ENCODE peak calls at places on chromosomes 2 and 18, in six cellular contexts. I, W, Z, L, O and G are unnamed samples.

GRCh38 chr2:217489145-217489960 is 513.4 kb downstream of the TNS1 start:
- DNase-seq in I (no peak), W (no peak), Z (no peak), L (no peak), O (no peak), G (no peak)

GRCh38 chr2:239085201-239085992 is 237.5 kb downstream of the TWIST2 start:
- DNase-seq in I (no peak), W (no peak), Z (no peak), L (no peak), O (no peak), G (no peak)

GRCh38 chr2:219243291-219243761 is 1.9 kb downstream of the GLB1L start:
- DNase-seq in I (no peak), W (no peak), Z (no peak), L (no peak), O (peak; percentile 81), G (no peak)

GRCh38 chr18:21344860-21345259 is 102.8 kb downstream of the GREB1L start:
- DNase-seq in I (no peak), W (no peak), Z (no peak), L (no peak), O (no peak), G (no peak)

GRCh38 chr2:129717560-129718128 is 261.8 kb upstream of the RAB6C start:
- DNase-seq in I (no peak), W (no peak), Z (no peak), L (no peak), O (no peak), G (no peak)

GRCh38 chr2:196245746-196246145 is 74.4 kb upstream of the STK17B start:
- DNase-seq in I (no peak), W (no peak), Z (no peak), L (no peak), O (no peak), G (no peak)

GRCh38 chr2:43939695-43940094 is 56.1 kb downstream of the LRPPRC start:
- DNase-seq in I (no peak), W (no peak), Z (no peak), L (no peak), O (no peak), G (no peak)

GRCh38 chr2:221716434-221717303 is 144.6 kb upstream of the EPHA4 start:
- DNase-seq in I (no peak), W (no peak), Z (no peak), L (no peak), O (no peak), G (no peak)

GRCh38 chr18:67359868-67360838 is 156.4 kb downstream of the DSEL start:
- DNase-seq in I (peak; percentile 21), W (peak; percentile 29), Z (peak; percentile 4), L (no peak), O (peak; percentile 81), G (peak; percentile 83)

GRCh38 chr2:28413152-28413895 is 20.7 kb downstream of the FOSL2 start:
- DNase-seq in I (no peak), W (no peak), Z (peak; percentile 42), L (no peak), O (peak; percentile 73), G (no peak)

DNA sequence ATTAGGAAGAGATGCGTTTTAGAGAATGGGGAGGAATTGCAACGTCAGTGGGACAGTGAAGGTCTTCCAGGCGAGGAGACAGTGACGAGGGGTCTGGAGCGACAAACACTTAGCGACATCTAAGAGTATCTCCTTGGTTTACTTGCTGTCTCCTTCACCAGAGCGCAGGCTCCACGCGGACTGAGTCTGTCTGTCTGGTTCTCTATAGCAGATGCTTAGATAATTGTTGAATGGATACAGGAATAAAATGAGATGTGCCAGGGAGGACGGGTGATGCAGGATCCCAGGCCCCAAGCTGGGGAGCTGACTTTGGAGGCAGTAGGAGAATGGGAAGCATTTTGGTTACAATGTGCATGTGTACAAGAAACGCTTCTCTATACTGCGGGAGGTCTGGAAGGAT is 56.9 kb upstream of the SMAD7 start:
- DNase-seq in I (no peak), W (no peak), Z (no peak), L (no peak), O (no peak), G (no peak)
- TF ChIP-seq POLR2A in I (no peak), W (no peak), Z (no peak), L (no peak), O (no peak), G (no peak)

DNA sequence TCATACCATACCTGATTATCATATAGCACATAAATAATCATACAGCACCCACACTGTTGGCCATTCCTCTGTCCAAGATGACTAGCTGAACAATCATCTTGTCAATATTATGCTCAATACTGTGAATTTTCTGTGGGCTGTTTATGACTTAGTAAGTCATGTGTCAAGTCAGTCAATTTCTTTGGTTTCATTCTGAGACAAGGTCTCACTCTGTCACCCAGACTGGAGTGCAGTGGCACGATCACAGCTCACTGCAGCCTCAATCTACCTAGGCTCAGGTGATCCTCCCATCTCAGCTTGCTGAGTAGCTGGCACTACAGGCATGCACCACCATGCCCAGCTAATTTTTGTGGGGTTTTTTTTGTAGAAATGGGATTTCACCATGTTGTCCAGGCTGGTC is 5.7 kb downstream of the MCM6 start:
- DNase-seq in I (no peak), W (no peak), Z (no peak), L (no peak), O (no peak), G (no peak)
- TF ChIP-seq POLR2A in I (no peak), W (no peak), Z (no peak), L (no peak), O (no peak), G (no peak)

GRCh38 chr2:127621981-127622431 is 23.9 kb upstream of the GPR17 start:
- DNase-seq in I (peak; percentile 8), W (no peak), Z (no peak), L (no peak), O (peak; percentile 55), G (no peak)

GRCh38 chr2:127619191-127619590 is 26.8 kb upstream of the GPR17 start:
- DNase-seq in I (peak; percentile 3), W (no peak), Z (no peak), L (no peak), O (no peak), G (no peak)

GRCh38 chr2:127620867-127621266 is 25.1 kb upstream of the GPR17 start:
- DNase-seq in I (no peak), W (no peak), Z (no peak), L (no peak), O (peak; percentile 53), G (no peak)

GRCh38 chr2:127618551-127618950 is 27.4 kb upstream of the GPR17 start:
- DNase-seq in I (no peak), W (no peak), Z (no peak), L (peak; percentile 5), O (no peak), G (no peak)

GRCh38 chr2:127619901-127620705 is 25.9 kb upstream of the GPR17 start:
- DNase-seq in I (peak; percentile 5), W (no peak), Z (no peak), L (peak; percentile 9), O (peak; percentile 50), G (no peak)
- TF ChIP-seq POLR2A in I (no peak), W (no peak), Z (no peak), L (no peak), O (no peak), G (no peak)

DNA sequence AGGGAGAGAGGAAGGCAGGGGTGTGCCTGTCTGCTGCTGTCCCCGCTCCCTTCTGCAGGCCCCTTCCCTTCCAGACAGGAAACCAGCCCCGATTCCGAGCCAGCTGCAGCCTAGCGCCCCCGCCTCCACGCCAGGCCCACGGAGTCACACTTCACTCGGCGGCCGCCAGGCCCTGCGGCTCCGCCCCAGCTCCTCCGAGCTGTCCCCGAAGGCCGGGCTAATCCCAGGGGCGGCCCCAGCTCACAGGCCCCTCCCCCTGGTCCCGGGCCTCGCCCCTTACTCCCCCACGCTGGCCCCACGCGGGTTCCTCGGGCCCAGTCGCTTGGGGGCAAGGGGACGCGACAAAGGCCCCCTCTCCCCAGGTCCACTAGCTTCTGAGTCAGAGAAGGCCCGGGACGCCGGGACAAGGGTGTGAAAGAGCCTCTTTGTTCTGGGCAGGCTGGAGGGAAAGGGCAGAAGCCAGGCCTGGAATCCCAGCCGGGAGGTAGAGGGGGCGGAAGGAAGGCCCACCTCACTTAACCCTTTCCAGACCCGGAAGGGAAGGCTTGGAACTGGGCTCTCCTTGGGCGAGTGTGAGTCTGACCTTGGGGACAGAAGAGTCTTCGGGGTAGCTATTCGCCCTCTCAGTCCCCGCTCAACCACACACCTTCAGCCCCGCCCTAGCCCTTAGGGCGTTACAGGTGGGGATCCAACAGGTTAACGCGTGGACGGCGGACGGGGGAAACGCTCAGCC is 1.2 kb downstream of the RTKN start:
- DNase-seq in I (peak; percentile 84), W (peak; percentile 95), Z (peak; percentile 92), L (peak; percentile 85), O (peak; percentile 95), G (peak; percentile 53)
- TF ChIP-seq POLR2A in I (peak; percentile 80), W (peak; percentile 73), Z (peak; percentile 34), L (no peak), O (no peak), G (no peak)

GRCh38 chr18:45251236-45251635 is 364.0 kb upstream of the SLC14A2 start:
- DNase-seq in I (no peak), W (no peak), Z (no peak), L (no peak), O (no peak), G (no peak)
- TF ChIP-seq POLR2A in I (no peak), W (no peak), Z (no peak), L (no peak), O (no peak), G (no peak)

GRCh38 chr2:147384659-147385058 is 460.2 kb upstream of the ACVR2A start:
- DNase-seq in I (no peak), W (no peak), Z (no peak), L (no peak), O (no peak), G (no peak)

GRCh38 chr2:147386284-147386683 is 458.5 kb upstream of the ACVR2A start:
- DNase-seq in I (no peak), W (no peak), Z (peak; percentile 6), L (no peak), O (no peak), G (no peak)

GRCh38 chr2:147388217-147388616 is 456.6 kb upstream of the ACVR2A start:
- DNase-seq in I (no peak), W (no peak), Z (no peak), L (no peak), O (no peak), G (no peak)

GRCh38 chr2:147382322-147382948 is 462.4 kb upstream of the ACVR2A start:
- DNase-seq in I (peak; percentile 15), W (no peak), Z (no peak), L (no peak), O (no peak), G (no peak)

GRCh38 chr2:147385600-147385999 is 459.2 kb upstream of the ACVR2A start:
- DNase-seq in I (no peak), W (no peak), Z (no peak), L (no peak), O (no peak), G (no peak)
- TF ChIP-seq POLR2A in I (no peak), W (no peak), Z (no peak), L (no peak), O (no peak), G (no peak)

GRCh38 chr18:3179430-3180089 is 40.2 kb downstream of the MYOM1 start:
- DNase-seq in I (no peak), W (no peak), Z (peak; percentile 79), L (no peak), O (no peak), G (peak; percentile 20)
- TF ChIP-seq POLR2A in I (no peak), W (no peak), Z (no peak), L (no peak), O (no peak), G (no peak)